ENCODE peak calls at places on chromosomes 3 and 15, in six cellular contexts. K is tibial nerve, E is natural killer cell, A is BJ, S is astrocyte, X is left lung. J is an unnamed sample.

GRCh38 chr3:123067689-123068226 is 933 bp downstream of the PDIA5 start:
- DNase-seq in X (no peak), S (no peak), E (no peak), K (no peak), A (no peak), J (no peak)

GRCh38 chr15:79168922-79169322 is 78.3 kb upstream of the RASGRF1 start:
- DNase-seq in K (no peak), A (no peak), X (no peak), E (no peak), S (peak), J (no peak)

GRCh38 chr15:52924641-52925040 is 134.5 kb upstream of the ONECUT1 start:
- DNase-seq in E (no peak), X (no peak), K (no peak), A (no peak), S (no peak), J (no peak)

GRCh38 chr3:29925150-29925549 is 644.3 kb downstream of the RBMS3 start:
- DNase-seq in K (no peak), S (no peak), A (no peak), E (no peak), X (no peak), J (no peak)

GRCh38 chr3:12943124-12944021 is 102.0 kb upstream of the RPL32 start:
- DNase-seq in E (no peak), A (no peak), X (no peak), S (no peak), K (no peak), J (no peak)

GRCh38 chr3:38345879-38346583 is 554 bp upstream of the XYLB start:
- DNase-seq in A (no peak), E (no peak), K (peak), X (no peak), S (no peak), J (no peak)

GRCh38 chr3:44284949-44285348 is 43.3 kb downstream of the TOPAZ1 start:
- DNase-seq in X (no peak), A (no peak), E (no peak), S (peak), K (no peak), J (no peak)

GRCh38 chr15:28994142-28994829 is 108.5 kb downstream of the APBA2 start:
- DNase-seq in E (peak), X (no peak), A (no peak), S (no peak), K (no peak), J (no peak)

GRCh38 chr15:62533687-62534086 is 368.6 kb upstream of the C2CD4B start:
- DNase-seq in A (no peak), E (no peak), K (no peak), S (no peak), X (no peak), J (no peak)

GRCh38 chr15:70362911-70363310 is 265.2 kb upstream of the TLE3 start:
- DNase-seq in S (peak), A (no peak), K (no peak), X (peak), E (no peak), J (no peak)

GRCh38 chr15:33701304-33701696 is 267.0 kb upstream of the CHRM5 start:
- DNase-seq in X (no peak), S (no peak), K (no peak), A (no peak), E (no peak), J (no peak)

GRCh38 chr15:33698128-33698527 is 270.2 kb upstream of the CHRM5 start:
- DNase-seq in S (no peak), K (no peak), A (no peak), E (no peak), X (no peak), J (no peak)

GRCh38 chr15:33700695-33701303 is 267.5 kb upstream of the CHRM5 start:
- DNase-seq in X (peak), A (no peak), E (peak), K (peak), S (peak), J (peak)

GRCh38 chr15:33699145-33699544 is 269.2 kb upstream of the CHRM5 start:
- DNase-seq in S (no peak), E (no peak), A (no peak), K (no peak), X (no peak), J (no peak)

GRCh38 chr15:33699691-33700447 is 268.4 kb upstream of the CHRM5 start:
- DNase-seq in K (no peak), S (no peak), A (no peak), E (no peak), X (no peak), J (no peak)
- TF ChIP-seq CTCF in K (no peak), S (peak), A (peak), E (no peak), X (no peak), J (no peak)

GRCh38 chr3:198079771-198080520 is 119.9 kb downstream of the LMLN start:
- DNase-seq in X (no peak), K (no peak), A (no peak), S (peak), E (no peak), J (no peak)
- TF ChIP-seq CTCF in X (no peak), K (no peak), A (no peak), S (no peak), E (no peak), J (no peak)

DNA sequence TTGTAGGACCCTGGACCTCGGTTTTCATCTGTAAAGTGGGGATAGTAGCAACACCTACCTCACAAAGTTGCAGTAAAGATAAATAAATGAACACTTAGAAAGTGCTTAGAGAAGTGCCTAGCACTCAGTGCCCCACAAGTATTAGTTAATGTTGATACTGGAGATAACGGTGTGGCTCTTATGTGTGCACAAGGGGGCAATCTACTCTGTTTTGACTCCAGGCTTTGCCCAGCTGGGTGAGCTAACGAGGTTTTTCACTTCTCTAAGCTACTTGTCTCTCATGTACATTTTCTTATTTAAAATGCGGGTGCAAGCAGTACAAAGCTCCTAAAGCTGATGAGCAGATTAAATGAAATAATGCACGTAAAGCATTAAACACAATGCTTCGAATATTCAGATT is 193.5 kb upstream of the ICE2 start:
- DNase-seq in X (no peak), E (no peak), S (no peak), A (no peak), K (no peak), J (no peak)
- TF ChIP-seq CTCF in X (no peak), E (no peak), S (no peak), A (no peak), K (no peak), J (no peak)

GRCh38 chr3:156151824-156152428 is 31.5 kb downstream of the KCNAB1 start:
- DNase-seq in A (no peak), K (peak), E (peak), X (peak), S (peak), J (peak)
- TF ChIP-seq CTCF in A (peak), K (peak), E (peak), X (peak), S (peak), J (peak)

GRCh38 chr3:179027326-179027900 is 44.2 kb downstream of the ZMAT3 start:
- DNase-seq in A (no peak), X (no peak), E (no peak), S (peak), K (peak), J (no peak)
- TF ChIP-seq CTCF in A (no peak), X (no peak), E (no peak), S (no peak), K (no peak), J (no peak)

GRCh38 chr3:136350557-136350956 is 100.4 kb downstream of the PCCB start:
- DNase-seq in X (no peak), A (peak), S (peak), K (no peak), E (no peak), J (no peak)

GRCh38 chr3:136351351-136351750 is 101.2 kb downstream of the PCCB start:
- DNase-seq in K (no peak), A (no peak), E (no peak), S (peak), X (no peak), J (no peak)

GRCh38 chr3:136353461-136353860 is 103.3 kb downstream of the PCCB start:
- DNase-seq in X (no peak), A (no peak), S (no peak), E (no peak), K (no peak), J (no peak)

GRCh38 chr3:136350132-136350531 is 100.0 kb downstream of the PCCB start:
- DNase-seq in E (no peak), K (no peak), X (no peak), A (peak), S (peak), J (peak)

GRCh38 chr3:136351905-136352304 is 101.8 kb downstream of the PCCB start:
- DNase-seq in X (no peak), K (no peak), E (no peak), S (no peak), A (no peak), J (no peak)
- TF ChIP-seq CTCF in X (no peak), K (peak), E (no peak), S (peak), A (no peak), J (no peak)

GRCh38 chr3:11606865-11607440 is 36.8 kb downstream of the VGLL4 start:
- DNase-seq in K (no peak), A (no peak), S (no peak), E (no peak), X (no peak), J (no peak)
- TF ChIP-seq CTCF in K (no peak), A (no peak), S (no peak), E (no peak), X (no peak), J (no peak)

GRCh38 chr3:137347132-137347531 is 389.3 kb downstream of the IL20RB start:
- DNase-seq in S (no peak), A (no peak), K (no peak), X (no peak), E (no peak), J (no peak)
- TF ChIP-seq CTCF in S (no peak), A (no peak), K (no peak), X (no peak), E (no peak), J (no peak)

GRCh38 chr3:147945968-147946519 is 536.9 kb downstream of the ZIC1 start:
- DNase-seq in X (peak), E (no peak), S (peak), A (peak), K (peak), J (peak)
- TF ChIP-seq CTCF in X (peak), E (no peak), S (peak), A (peak), K (peak), J (peak)